ENCODE peak calls at places on chromosomes 6 and 20, in nine cellular contexts. S, N, K, E, M, Z, C, L and V are unnamed samples.

GRCh38 chr6:6654599-6655575 is 66.4 kb downstream of the LY86 start:
- DNase-seq in S (no peak), C (no peak), E (peak), L (peak), Z (no peak), N (no peak), K (no peak), M (no peak), V (peak)

GRCh38 chr6:53494076-53494475 is 50.8 kb downstream of the GCLC start:
- DNase-seq in N (no peak), S (no peak), Z (no peak), C (no peak), E (no peak), M (no peak), K (no peak), L (peak), V (no peak)

GRCh38 chr6:42962096-42962495 is 1.5 kb downstream of the GNMT start:
- DNase-seq in E (no peak), L (no peak), C (no peak), K (no peak), N (no peak), M (no peak), S (no peak), Z (no peak), V (no peak)

GRCh38 chr6:122202576-122203137 is 196.8 kb upstream of the HSF2 start:
- DNase-seq in K (no peak), L (no peak), Z (no peak), S (no peak), E (peak), C (no peak), M (no peak), N (no peak), V (no peak)

GRCh38 chr20:53901064-53901463 is 169.3 kb downstream of the BCAS1 start:
- DNase-seq in C (no peak), Z (no peak), S (peak), E (peak), N (no peak), K (no peak), L (peak), M (no peak), V (no peak)

GRCh38 chr6:7914991-7915789 is 4.6 kb upstream of the TXNDC5 start:
- DNase-seq in S (no peak), L (peak), M (no peak), C (peak), N (peak), Z (no peak), E (peak), K (no peak), V (no peak)

GRCh38 chr6:83536034-83536646 is 23.8 kb downstream of the PRSS35 start:
- DNase-seq in S (peak), E (peak), C (peak), L (peak), Z (no peak), K (peak), N (peak), M (no peak), V (no peak)

GRCh38 chr6:75402296-75402695 is 91.3 kb downstream of the FILIP1 start:
- DNase-seq in L (no peak), C (no peak), S (no peak), M (no peak), E (peak), K (peak), N (no peak), Z (peak), V (peak)

GRCh38 chr6:9139762-9140161 is 704.4 kb upstream of the SLC35B3 start:
- DNase-seq in L (no peak), K (no peak), Z (no peak), C (peak), E (peak), N (no peak), M (no peak), S (no peak), V (no peak)

GRCh38 chr6:163712981-163713380 is 298.5 kb downstream of the QKI start:
- DNase-seq in E (no peak), C (peak), M (no peak), N (no peak), L (no peak), Z (no peak), S (no peak), K (no peak), V (no peak)

GRCh38 chr6:89140347-89141159 is 5.3 kb upstream of the PM20D2 start:
- DNase-seq in M (no peak), Z (no peak), N (no peak), K (no peak), L (no peak), S (no peak), E (no peak), C (no peak), V (no peak)

GRCh38 chr6:39923394-39923793 is 10.9 kb downstream of the MOCS1 start:
- DNase-seq in M (peak), K (no peak), Z (peak), C (peak), N (no peak), L (no peak), S (peak), E (no peak), V (peak)

GRCh38 chr6:34391023-34391485 is 1.4 kb downstream of the NUDT3 start:
- DNase-seq in L (peak), Z (peak), K (no peak), C (peak), S (peak), M (no peak), N (peak), E (peak), V (peak)

GRCh38 chr6:80528115-80528514 is 421.6 kb downstream of the BCKDHB start:
- DNase-seq in L (peak), K (no peak), E (no peak), Z (no peak), C (no peak), N (no peak), S (no peak), M (no peak), V (no peak)

GRCh38 chr20:57711826-57712225 is 2.0 kb upstream of the PMEPA1 start:
- DNase-seq in C (no peak), M (no peak), S (no peak), K (no peak), N (no peak), E (no peak), L (no peak), Z (no peak), V (no peak)

GRCh38 chr6:153309666-153310065 is 178.6 kb upstream of the RGS17 start:
- DNase-seq in K (no peak), E (no peak), L (no peak), M (no peak), C (no peak), N (peak), S (no peak), Z (no peak), V (no peak)

GRCh38 chr6:138493413-138493812 is 5.9 kb downstream of the NHSL1 start:
- DNase-seq in S (no peak), M (no peak), N (peak), E (peak), K (no peak), C (no peak), L (peak), Z (no peak), V (no peak)

DNA sequence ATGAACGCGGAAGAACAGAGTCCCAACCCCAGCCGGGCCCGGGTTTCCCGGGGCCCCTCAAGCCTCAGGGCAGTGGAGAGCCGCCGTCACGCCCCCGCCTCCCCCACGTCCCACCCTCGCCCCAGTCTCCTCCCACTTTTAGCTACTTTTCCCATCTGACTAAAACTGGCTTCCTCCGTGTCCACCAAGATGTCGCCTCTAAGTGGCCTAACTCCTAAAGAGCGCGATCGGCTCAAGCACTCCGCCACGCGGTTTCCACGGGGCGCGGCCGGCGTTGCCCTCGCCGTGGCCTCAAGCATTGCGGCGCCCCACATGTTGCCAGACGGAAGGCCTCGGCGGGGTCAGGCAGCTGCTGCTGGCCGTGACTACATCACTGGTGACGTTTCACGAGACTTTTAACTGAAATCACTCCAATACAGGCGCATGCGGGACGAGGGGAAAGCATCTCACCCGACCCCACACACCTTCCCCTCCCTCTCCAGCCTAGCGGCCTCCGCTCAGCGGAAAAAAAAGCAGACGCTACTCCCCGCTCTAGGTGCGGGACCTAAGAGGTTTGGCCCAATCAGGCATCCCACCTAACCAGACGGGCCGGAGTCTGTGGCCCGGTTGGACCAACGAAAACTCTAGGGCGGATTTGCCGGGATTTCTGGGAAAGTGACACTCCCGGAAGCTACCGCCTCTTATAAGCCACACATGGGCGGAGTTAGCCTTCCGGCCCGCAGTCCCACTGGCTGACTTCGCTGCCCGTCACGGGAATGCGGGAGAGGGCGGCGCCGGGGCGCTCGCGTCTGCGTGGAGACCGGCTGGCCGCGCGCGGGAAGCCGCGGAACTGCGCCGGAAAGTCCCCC is at the start of gene NXT1:
- DNase-seq in N (peak), M (peak), L (peak), Z (peak), K (peak), E (peak), S (peak), C (peak), V (peak)
- H3K4me3 ChIP-seq in N (peak), M (peak), L (peak), Z (peak), K (peak), E (peak), S (peak), C (peak), V (peak)

GRCh38 chr6:142902636-142903053 is 42.3 kb downstream of the HIVEP2 start:
- DNase-seq in L (peak), Z (peak), C (peak), K (no peak), M (peak), E (peak), S (peak), N (no peak), V (peak)
- H3K4me3 ChIP-seq in L (no peak), Z (no peak), C (no peak), K (no peak), M (no peak), E (peak), S (no peak), N (no peak), V (no peak)

GRCh38 chr20:50540620-50541605 is 30.7 kb downstream of the PTPN1 start:
- DNase-seq in S (no peak), K (no peak), E (peak), N (no peak), Z (no peak), C (peak), L (peak), M (no peak), V (no peak)
- H3K4me3 ChIP-seq in S (no peak), K (no peak), E (no peak), N (no peak), Z (no peak), C (no peak), L (no peak), M (no peak), V (no peak)

GRCh38 chr6:130838971-130839370 is 11.8 kb downstream of the SMLR1 start:
- DNase-seq in L (no peak), C (no peak), S (no peak), Z (no peak), N (no peak), K (no peak), E (peak), M (no peak), V (no peak)

GRCh38 chr6:130838250-130838649 is 11.0 kb downstream of the SMLR1 start:
- DNase-seq in E (no peak), Z (no peak), S (no peak), N (no peak), C (no peak), K (no peak), M (no peak), L (no peak), V (no peak)

GRCh38 chr6:130840050-130840449 is 12.8 kb downstream of the SMLR1 start:
- DNase-seq in K (peak), M (no peak), Z (no peak), C (no peak), L (no peak), S (no peak), E (no peak), N (no peak), V (no peak)

GRCh38 chr6:130841128-130841728 is 14.0 kb downstream of the SMLR1 start:
- DNase-seq in S (no peak), M (no peak), C (no peak), L (no peak), E (peak), K (no peak), N (no peak), Z (no peak), V (no peak)

DNA sequence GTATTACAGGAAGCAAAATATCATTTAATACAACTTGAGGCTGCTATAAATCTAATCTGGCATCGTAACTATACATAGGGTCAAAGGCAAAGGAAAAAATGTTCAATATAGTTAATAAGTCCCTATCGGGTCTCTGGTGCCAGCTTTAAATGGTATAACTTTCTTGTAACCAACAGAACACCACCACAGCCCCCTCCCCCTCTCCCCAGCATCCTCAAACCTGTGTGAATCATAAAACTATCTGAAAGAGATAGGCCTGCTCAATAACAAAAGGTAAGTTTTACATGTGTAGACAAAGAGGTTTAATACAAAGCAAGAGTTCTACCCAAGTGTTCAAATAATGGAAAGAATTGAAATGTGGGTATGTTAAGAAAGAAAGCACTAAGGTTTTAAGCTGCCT is 12.2 kb downstream of the SMLR1 start:
- DNase-seq in L (no peak), S (no peak), N (no peak), C (no peak), E (no peak), K (no peak), Z (no peak), M (no peak), V (no peak)
- H3K4me3 ChIP-seq in L (no peak), S (no peak), N (no peak), C (no peak), E (no peak), K (no peak), Z (no peak), M (no peak), V (no peak)

GRCh38 chr6:133891814-133892443 is 3.0 kb downstream of the TCF21 start:
- DNase-seq in M (no peak), E (no peak), Z (no peak), K (no peak), N (no peak), C (no peak), S (no peak), L (no peak), V (no peak)
- H3K4me3 ChIP-seq in M (peak), E (peak), Z (peak), K (peak), N (no peak), C (peak), S (peak), L (peak), V (peak)

DNA sequence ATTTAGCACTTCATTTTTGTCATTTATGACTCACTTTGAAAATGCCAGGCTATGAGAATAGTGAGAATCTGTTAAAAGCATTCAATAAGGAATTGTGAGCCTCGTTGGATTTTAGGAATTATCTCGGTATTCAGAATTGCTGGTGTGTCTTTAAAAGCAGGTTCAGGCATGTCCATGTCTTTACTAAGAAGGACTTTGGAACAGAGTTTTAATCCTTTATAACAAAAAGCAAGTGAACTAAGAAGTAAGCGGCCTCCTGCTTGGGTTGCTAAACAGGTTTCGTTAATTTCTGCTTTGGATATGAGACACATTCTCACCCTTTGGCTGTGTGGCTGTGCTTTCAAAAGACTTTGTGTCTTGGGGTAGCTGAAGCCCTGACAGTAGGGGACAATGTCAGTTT is 74.9 kb downstream of the IGF2R start:
- DNase-seq in L (no peak), C (no peak), S (no peak), K (no peak), N (no peak), E (no peak), M (no peak), Z (no peak), V (no peak)
- H3K4me3 ChIP-seq in L (no peak), C (no peak), S (no peak), K (no peak), N (no peak), E (no peak), M (no peak), Z (no peak), V (no peak)

GRCh38 chr6:156866181-156866862 is 89.1 kb downstream of the ARID1B start:
- DNase-seq in Z (no peak), N (no peak), M (no peak), C (no peak), E (no peak), S (no peak), K (peak), L (peak), V (no peak)
- H3K4me3 ChIP-seq in Z (no peak), N (no peak), M (no peak), C (no peak), E (no peak), S (no peak), K (peak), L (no peak), V (no peak)

DNA sequence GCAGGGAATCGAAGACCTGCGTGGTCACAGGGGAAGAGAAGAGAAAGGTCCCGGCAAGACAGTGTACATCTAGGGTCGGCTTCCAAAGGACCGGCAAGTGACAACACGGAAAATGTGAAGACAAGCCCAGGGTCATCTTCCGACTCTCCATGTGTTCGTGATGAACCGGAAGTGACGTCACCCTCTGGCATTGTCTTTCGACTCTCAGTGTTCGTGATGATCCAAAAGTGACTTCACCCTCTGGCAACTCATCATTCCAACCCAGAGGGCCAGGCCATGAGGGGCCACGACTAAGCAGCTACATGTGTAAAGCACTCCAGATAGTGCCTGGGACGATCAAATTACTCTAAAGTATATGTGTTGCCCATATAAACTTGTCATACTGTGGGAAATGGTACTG is 290.8 kb downstream of the THBS2 start:
- DNase-seq in K (no peak), M (no peak), S (no peak), E (peak), L (peak), N (peak), C (no peak), Z (no peak), V (no peak)
- H3K4me3 ChIP-seq in K (no peak), M (no peak), S (no peak), E (no peak), L (no peak), N (no peak), C (no peak), Z (no peak), V (no peak)

GRCh38 chr6:37565267-37566208 is 65.8 kb upstream of the CCDC167 start:
- DNase-seq in K (no peak), S (no peak), M (no peak), Z (no peak), E (no peak), C (no peak), L (no peak), N (peak), V (no peak)
- H3K4me3 ChIP-seq in K (no peak), S (no peak), M (peak), Z (peak), E (peak), C (peak), L (peak), N (peak), V (no peak)

GRCh38 chr6:168103036-168103830 is 24.2 kb upstream of the FRMD1 start:
- DNase-seq in S (no peak), M (peak), Z (no peak), L (no peak), E (no peak), C (no peak), K (no peak), N (no peak), V (no peak)

GRCh38 chr6:168100011-168100802 is 21.2 kb upstream of the FRMD1 start:
- DNase-seq in K (no peak), M (peak), E (no peak), Z (no peak), L (no peak), C (no peak), N (no peak), S (no peak), V (peak)

GRCh38 chr6:168102093-168102985 is 23.3 kb upstream of the FRMD1 start:
- DNase-seq in K (no peak), S (no peak), M (peak), N (no peak), E (no peak), L (no peak), Z (no peak), C (no peak), V (no peak)

GRCh38 chr6:168100803-168101095 is 21.7 kb upstream of the FRMD1 start:
- DNase-seq in M (peak), E (no peak), K (no peak), L (no peak), S (no peak), C (no peak), N (no peak), Z (no peak), V (no peak)

DNA sequence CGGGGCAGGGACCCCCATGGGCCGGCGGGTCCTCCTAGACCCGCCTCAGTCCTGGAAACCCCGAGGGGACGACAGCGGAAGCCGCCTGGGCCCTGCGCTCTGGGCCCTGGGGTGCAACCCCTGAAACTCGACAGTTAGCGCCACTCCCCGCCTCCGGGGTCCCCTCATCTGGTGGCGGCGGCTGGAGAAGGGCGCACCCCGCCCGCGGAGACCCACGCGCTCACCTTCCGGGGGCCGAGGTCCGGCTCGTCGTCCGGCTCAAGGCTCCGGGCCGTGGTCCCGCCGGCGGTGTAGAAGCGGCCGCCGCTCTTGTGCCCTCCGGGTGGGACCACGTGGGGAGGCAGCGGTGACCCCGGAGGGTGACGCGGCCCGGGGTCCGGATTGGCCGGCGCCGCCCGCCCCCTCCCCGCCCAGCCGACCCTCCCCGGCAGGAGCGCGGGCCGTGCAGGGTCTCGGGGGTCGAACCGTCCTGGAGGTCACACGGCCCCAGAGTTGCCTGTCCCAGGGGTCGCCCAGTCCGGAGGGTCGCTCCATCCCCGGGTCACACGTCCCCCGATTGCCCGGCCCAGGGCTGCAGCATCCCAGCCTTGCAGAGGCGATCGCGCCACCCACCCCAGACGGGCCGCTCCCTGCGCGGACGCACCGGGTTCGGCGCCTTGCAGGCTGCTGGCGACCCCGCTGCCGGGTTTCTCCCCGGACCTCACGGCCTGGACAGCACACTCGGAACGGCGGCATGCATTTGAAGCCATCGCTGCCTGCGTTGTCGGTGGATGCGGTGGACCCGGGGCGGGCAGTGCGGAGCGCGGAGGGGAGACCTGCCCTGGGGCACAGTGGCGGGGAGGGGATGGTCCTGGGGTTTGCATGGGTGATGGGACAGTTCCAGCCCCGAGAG is 22.4 kb upstream of the FRMD1 start:
- DNase-seq in M (peak), S (no peak), E (no peak), L (no peak), Z (no peak), N (no peak), C (no peak), K (no peak), V (no peak)
- H3K4me3 ChIP-seq in M (no peak), S (no peak), E (no peak), L (peak), Z (no peak), N (no peak), C (no peak), K (no peak), V (no peak)